ENCODE peak calls at places on chromosomes 13 and 19, in ten cellular contexts. H, X, I, A, Q, C, M, N, L and O are unnamed samples.

GRCh38 chr13:102131246-102131645 is 270.6 kb downstream of the FGF14 start:
- DNase-seq in H (no peak), X (no peak), I (no peak), A (no peak), Q (no peak), C (no peak), M (no peak), N (no peak), L (no peak), O (peak)

GRCh38 chr13:113857531-113858195 is 6.2 kb downstream of the GAS6 start:
- DNase-seq in H (no peak), X (no peak), I (peak), A (peak), Q (no peak), C (no peak), M (no peak), N (no peak), L (peak), O (no peak)

GRCh38 chr13:50167224-50167947 is 152.1 kb downstream of the KCNRG start:
- DNase-seq in H (no peak), X (no peak), I (no peak), A (no peak), Q (no peak), C (no peak), M (no peak), N (no peak), L (no peak), O (no peak)

GRCh38 chr13:46962286-46962941 is 65.6 kb upstream of the HTR2A start:
- DNase-seq in H (peak), X (no peak), I (no peak), A (peak), Q (no peak), C (no peak), M (no peak), N (no peak), L (no peak), O (no peak)

GRCh38 chr19:42301646-42302204 is at the start of gene PRR19:
- DNase-seq in H (peak), X (no peak), I (no peak), A (peak), Q (no peak), C (no peak), M (no peak), N (peak), L (no peak), O (no peak)

GRCh38 chr19:9986787-9987281 is 23.5 kb downstream of the COL5A3 start:
- DNase-seq in H (no peak), X (no peak), I (no peak), A (no peak), Q (no peak), C (peak), M (no peak), N (no peak), L (peak), O (peak)

GRCh38 chr19:22427587-22428298 is 5.6 kb upstream of the ZNF98 start:
- DNase-seq in H (no peak), X (no peak), I (no peak), A (no peak), Q (no peak), C (no peak), M (no peak), N (no peak), L (peak), O (no peak)

GRCh38 chr13:32713397-32713796 is 127.1 kb downstream of the PDS5B start:
- DNase-seq in H (no peak), X (no peak), I (no peak), A (no peak), Q (no peak), C (no peak), M (no peak), N (no peak), L (no peak), O (no peak)

GRCh38 chr13:77719128-77719527 is 21.6 kb downstream of the SLAIN1 start:
- DNase-seq in H (no peak), X (no peak), I (no peak), A (no peak), Q (no peak), C (no peak), M (no peak), N (no peak), L (no peak), O (no peak)

GRCh38 chr19:55600336-55601028 is 394 bp downstream of the ZNF524 start:
- DNase-seq in H (no peak), X (peak), I (no peak), A (no peak), Q (no peak), C (no peak), M (no peak), N (peak), L (peak), O (peak)

GRCh38 chr19:10553943-10554381 is 10.3 kb downstream of the ATG4D start:
- DNase-seq in H (no peak), X (no peak), I (no peak), A (peak), Q (peak), C (no peak), M (no peak), N (no peak), L (peak), O (no peak)

GRCh38 chr13:44819762-44820161 is 169.5 kb downstream of the NUFIP1 start:
- DNase-seq in H (no peak), X (peak), I (no peak), A (no peak), Q (no peak), C (no peak), M (no peak), N (no peak), L (no peak), O (no peak)

GRCh38 chr19:4375620-4376228 is 24.6 kb downstream of the SH3GL1 start:
- DNase-seq in H (no peak), X (peak), I (no peak), A (no peak), Q (no peak), C (no peak), M (no peak), N (no peak), L (no peak), O (peak)

GRCh38 chr19:5627395-5627904 is 4.6 kb downstream of the SAFB start:
- DNase-seq in H (peak), X (no peak), I (peak), A (no peak), Q (no peak), C (no peak), M (peak), N (peak), L (peak), O (peak)

GRCh38 chr19:49488863-49489537 is 1.6 kb downstream of the RPL13A start:
- DNase-seq in H (no peak), X (no peak), I (peak), A (no peak), Q (no peak), C (no peak), M (no peak), N (no peak), L (no peak), O (no peak)

GRCh38 chr19:50417138-50417849 is 1.4 kb upstream of the SPIB start:
- DNase-seq in H (no peak), X (no peak), I (peak), A (no peak), Q (no peak), C (no peak), M (no peak), N (no peak), L (no peak), O (no peak)

GRCh38 chr13:90686438-90686837 is 661.0 kb upstream of the MIR17HG start:
- DNase-seq in H (no peak), X (no peak), I (no peak), A (peak), Q (no peak), C (no peak), M (no peak), N (no peak), L (no peak), O (peak)

GRCh38 chr19:34576292-34576691 is 94.7 kb downstream of the WTIP start:
- DNase-seq in H (no peak), X (no peak), I (peak), A (no peak), Q (no peak), C (no peak), M (no peak), N (no peak), L (no peak), O (no peak)

GRCh38 chr19:55642153-55643002 is 1.1 kb upstream of the ZNF581 start:
- DNase-seq in H (no peak), X (no peak), I (no peak), A (peak), Q (no peak), C (no peak), M (peak), N (peak), L (no peak), O (no peak)

GRCh38 chr19:42422576-42423461 is 4.4 kb downstream of the LIPE start:
- DNase-seq in H (peak), X (peak), I (peak), A (peak), Q (peak), C (no peak), M (peak), N (peak), L (no peak), O (peak)

GRCh38 chr13:43874512-43875092 is 4.9 kb downstream of the CCDC122 start:
- DNase-seq in H (peak), X (peak), I (no peak), A (peak), Q (no peak), C (no peak), M (no peak), N (peak), L (no peak), O (peak)

GRCh38 chr19:38640368-38640767 is 7.1 kb upstream of the ACTN4 start:
- DNase-seq in H (no peak), X (no peak), I (no peak), A (peak), Q (no peak), C (no peak), M (no peak), N (no peak), L (no peak), O (no peak)

GRCh38 chr13:109699628-109700071 is 86.7 kb downstream of the IRS2 start:
- DNase-seq in H (no peak), X (no peak), I (peak), A (no peak), Q (no peak), C (no peak), M (no peak), N (no peak), L (no peak), O (no peak)

GRCh38 chr19:4976412-4977298 is 7.7 kb downstream of the KDM4B start:
- DNase-seq in H (peak), X (peak), I (peak), A (peak), Q (no peak), C (peak), M (no peak), N (no peak), L (peak), O (peak)

GRCh38 chr13:74920945-74921725 is 560.8 kb downstream of the TBC1D4 start:
- DNase-seq in H (no peak), X (no peak), I (no peak), A (no peak), Q (no peak), C (no peak), M (no peak), N (no peak), L (no peak), O (no peak)

GRCh38 chr19:31262673-31263308 is 86.4 kb downstream of the TSHZ3 start:
- DNase-seq in H (no peak), X (no peak), I (peak), A (no peak), Q (no peak), C (no peak), M (no peak), N (no peak), L (peak), O (no peak)

GRCh38 chr19:15702590-15702930 is 25.3 kb upstream of the OR10H2 start:
- DNase-seq in H (peak), X (no peak), I (no peak), A (peak), Q (no peak), C (no peak), M (no peak), N (peak), L (peak), O (peak)